ENCODE peak calls at places on chromosomes 11 and 22, in seven cellular contexts. One of them, this sample, is unnamed.

GRCh38 chr11:65434057-65434666 is 11.6 kb downstream of the NEAT1 start:
- DNase-seq in epithelial cell of esophagus: peak; percentile 38
- DNase-seq in activated CD8-positive, alpha-beta memory T cell treated with anti-CD3 and anti-CD28 coated beads, Interleukin-2, amount 50 U/mL, for 48 hours: peak; percentile 39
- DNase-seq in activated gamma-delta T cell treated with Interleukin-2 at 50 U/mL for 16 hours: no peak
- DNase-seq in left colon: no peak
- DNase-seq in astrocyte of the spinal cord: peak; percentile 32
- DNase-seq in erythroblast: peak; percentile 41
- DNase-seq in this sample: no peak

GRCh38 chr11:66956689-66957290 is 1.4 kb downstream of the PC start:
- DNase-seq in epithelial cell of esophagus: peak; percentile 78
- DNase-seq in activated CD8-positive, alpha-beta memory T cell treated with anti-CD3 and anti-CD28 coated beads, Interleukin-2, amount 50 U/mL, for 48 hours: no peak
- DNase-seq in activated gamma-delta T cell treated with Interleukin-2 at 50 U/mL for 16 hours: no peak
- DNase-seq in left colon: no peak
- DNase-seq in astrocyte of the spinal cord: peak; percentile 87
- DNase-seq in erythroblast: no peak
- DNase-seq in this sample: no peak

GRCh38 chr11:130509942-130510341 is 61.5 kb downstream of the ADAMTS15 start:
- DNase-seq in epithelial cell of esophagus: no peak
- DNase-seq in activated CD8-positive, alpha-beta memory T cell treated with anti-CD3 and anti-CD28 coated beads, Interleukin-2, amount 50 U/mL, for 48 hours: no peak
- DNase-seq in activated gamma-delta T cell treated with Interleukin-2 at 50 U/mL for 16 hours: no peak
- DNase-seq in left colon: no peak
- DNase-seq in astrocyte of the spinal cord: no peak
- DNase-seq in erythroblast: no peak
- DNase-seq in this sample: no peak

GRCh38 chr22:19988331-19988808 is 28.3 kb downstream of the ARVCF start:
- DNase-seq in epithelial cell of esophagus: no peak
- DNase-seq in activated CD8-positive, alpha-beta memory T cell treated with anti-CD3 and anti-CD28 coated beads, Interleukin-2, amount 50 U/mL, for 48 hours: no peak
- DNase-seq in activated gamma-delta T cell treated with Interleukin-2 at 50 U/mL for 16 hours: no peak
- DNase-seq in left colon: no peak
- DNase-seq in astrocyte of the spinal cord: no peak
- DNase-seq in erythroblast: no peak
- DNase-seq in this sample: no peak

GRCh38 chr11:64396079-64396591 is 37.2 kb downstream of the RPS6KA4 start:
- DNase-seq in epithelial cell of esophagus: no peak
- DNase-seq in activated CD8-positive, alpha-beta memory T cell treated with anti-CD3 and anti-CD28 coated beads, Interleukin-2, amount 50 U/mL, for 48 hours: no peak
- DNase-seq in activated gamma-delta T cell treated with Interleukin-2 at 50 U/mL for 16 hours: no peak
- DNase-seq in left colon: no peak
- DNase-seq in astrocyte of the spinal cord: no peak
- DNase-seq in erythroblast: no peak
- DNase-seq in this sample: no peak

GRCh38 chr11:134483857-134484256 is 71.8 kb upstream of the B3GAT1 start:
- DNase-seq in epithelial cell of esophagus: no peak
- DNase-seq in activated CD8-positive, alpha-beta memory T cell treated with anti-CD3 and anti-CD28 coated beads, Interleukin-2, amount 50 U/mL, for 48 hours: no peak
- DNase-seq in activated gamma-delta T cell treated with Interleukin-2 at 50 U/mL for 16 hours: no peak
- DNase-seq in left colon: no peak
- DNase-seq in astrocyte of the spinal cord: no peak
- DNase-seq in erythroblast: no peak
- DNase-seq in this sample: no peak

GRCh38 chr11:2940166-2940929 is 11.1 kb upstream of the PHLDA2 start:
- DNase-seq in epithelial cell of esophagus: peak; percentile 41
- DNase-seq in activated CD8-positive, alpha-beta memory T cell treated with anti-CD3 and anti-CD28 coated beads, Interleukin-2, amount 50 U/mL, for 48 hours: peak; percentile 71
- DNase-seq in activated gamma-delta T cell treated with Interleukin-2 at 50 U/mL for 16 hours: peak; percentile 42
- DNase-seq in left colon: peak; percentile 91
- DNase-seq in astrocyte of the spinal cord: no peak
- DNase-seq in erythroblast: peak; percentile 59
- DNase-seq in this sample: peak; percentile 76

GRCh38 chr11:17924713-17925112 is 88.1 kb downstream of the SERGEF start:
- DNase-seq in epithelial cell of esophagus: no peak
- DNase-seq in activated CD8-positive, alpha-beta memory T cell treated with anti-CD3 and anti-CD28 coated beads, Interleukin-2, amount 50 U/mL, for 48 hours: no peak
- DNase-seq in activated gamma-delta T cell treated with Interleukin-2 at 50 U/mL for 16 hours: no peak
- DNase-seq in left colon: no peak
- DNase-seq in astrocyte of the spinal cord: no peak
- DNase-seq in erythroblast: no peak
- DNase-seq in this sample: no peak

GRCh38 chr22:36757608-36758220 is 18.2 kb downstream of the IFT27 start:
- DNase-seq in epithelial cell of esophagus: peak; percentile 82
- DNase-seq in activated CD8-positive, alpha-beta memory T cell treated with anti-CD3 and anti-CD28 coated beads, Interleukin-2, amount 50 U/mL, for 48 hours: peak; percentile 88
- DNase-seq in activated gamma-delta T cell treated with Interleukin-2 at 50 U/mL for 16 hours: peak; percentile 72
- DNase-seq in left colon: peak; percentile 78
- DNase-seq in astrocyte of the spinal cord: peak; percentile 66
- DNase-seq in erythroblast: peak; percentile 77
- DNase-seq in this sample: peak; percentile 54

GRCh38 chr11:9525116-9525515 is 48.4 kb upstream of the WEE1 start:
- DNase-seq in epithelial cell of esophagus: no peak
- DNase-seq in activated CD8-positive, alpha-beta memory T cell treated with anti-CD3 and anti-CD28 coated beads, Interleukin-2, amount 50 U/mL, for 48 hours: no peak
- DNase-seq in activated gamma-delta T cell treated with Interleukin-2 at 50 U/mL for 16 hours: no peak
- DNase-seq in left colon: no peak
- DNase-seq in astrocyte of the spinal cord: no peak
- DNase-seq in erythroblast: no peak
- DNase-seq in this sample: no peak

GRCh38 chr22:50010676-50011446 is 1.7 kb downstream of the IL17REL start:
- DNase-seq in epithelial cell of esophagus: no peak
- DNase-seq in activated CD8-positive, alpha-beta memory T cell treated with anti-CD3 and anti-CD28 coated beads, Interleukin-2, amount 50 U/mL, for 48 hours: peak; percentile 62
- DNase-seq in activated gamma-delta T cell treated with Interleukin-2 at 50 U/mL for 16 hours: peak; percentile 50
- DNase-seq in left colon: no peak
- DNase-seq in astrocyte of the spinal cord: no peak
- DNase-seq in erythroblast: no peak
- DNase-seq in this sample: no peak

GRCh38 chr22:44676441-44677298 is 25.3 kb upstream of the PRR5 start:
- DNase-seq in epithelial cell of esophagus: peak; percentile 14
- DNase-seq in activated CD8-positive, alpha-beta memory T cell treated with anti-CD3 and anti-CD28 coated beads, Interleukin-2, amount 50 U/mL, for 48 hours: no peak
- DNase-seq in activated gamma-delta T cell treated with Interleukin-2 at 50 U/mL for 16 hours: no peak
- DNase-seq in left colon: peak; percentile 84
- DNase-seq in astrocyte of the spinal cord: no peak
- DNase-seq in erythroblast: peak; percentile 99
- DNase-seq in this sample: peak; percentile 69

GRCh38 chr22:27238935-27239510 is 562.5 kb downstream of the MN1 start:
- DNase-seq in epithelial cell of esophagus: peak; percentile 95
- DNase-seq in activated CD8-positive, alpha-beta memory T cell treated with anti-CD3 and anti-CD28 coated beads, Interleukin-2, amount 50 U/mL, for 48 hours: no peak
- DNase-seq in activated gamma-delta T cell treated with Interleukin-2 at 50 U/mL for 16 hours: no peak
- DNase-seq in left colon: no peak
- DNase-seq in astrocyte of the spinal cord: peak; percentile 97
- DNase-seq in erythroblast: no peak
- DNase-seq in this sample: peak; percentile 2

GRCh38 chr11:67583319-67584204 is at the start of gene GSTP1:
- DNase-seq in epithelial cell of esophagus: peak; percentile 87
- DNase-seq in activated CD8-positive, alpha-beta memory T cell treated with anti-CD3 and anti-CD28 coated beads, Interleukin-2, amount 50 U/mL, for 48 hours: peak; percentile 93
- DNase-seq in activated gamma-delta T cell treated with Interleukin-2 at 50 U/mL for 16 hours: peak; percentile 77
- DNase-seq in left colon: peak; percentile 92
- DNase-seq in astrocyte of the spinal cord: peak; percentile 91
- DNase-seq in erythroblast: peak; percentile 94
- DNase-seq in this sample: peak; percentile 93

GRCh38 chr22:22047776-22048175 is 65.2 kb upstream of the TOP3B start:
- DNase-seq in epithelial cell of esophagus: no peak
- DNase-seq in activated CD8-positive, alpha-beta memory T cell treated with anti-CD3 and anti-CD28 coated beads, Interleukin-2, amount 50 U/mL, for 48 hours: no peak
- DNase-seq in activated gamma-delta T cell treated with Interleukin-2 at 50 U/mL for 16 hours: no peak
- DNase-seq in left colon: no peak
- DNase-seq in astrocyte of the spinal cord: no peak
- DNase-seq in erythroblast: no peak
- DNase-seq in this sample: no peak

GRCh38 chr11:9972917-9973504 is 309.1 kb downstream of the SWAP70 start:
- DNase-seq in epithelial cell of esophagus: peak; percentile 55
- DNase-seq in activated CD8-positive, alpha-beta memory T cell treated with anti-CD3 and anti-CD28 coated beads, Interleukin-2, amount 50 U/mL, for 48 hours: no peak
- DNase-seq in activated gamma-delta T cell treated with Interleukin-2 at 50 U/mL for 16 hours: no peak
- DNase-seq in left colon: no peak
- DNase-seq in astrocyte of the spinal cord: peak; percentile 74
- DNase-seq in erythroblast: peak; percentile 49
- DNase-seq in this sample: peak; percentile 25

GRCh38 chr22:21726650-21727049 is 8.9 kb downstream of the YPEL1 start:
- DNase-seq in epithelial cell of esophagus: peak; percentile 52
- DNase-seq in activated CD8-positive, alpha-beta memory T cell treated with anti-CD3 and anti-CD28 coated beads, Interleukin-2, amount 50 U/mL, for 48 hours: peak; percentile 62
- DNase-seq in activated gamma-delta T cell treated with Interleukin-2 at 50 U/mL for 16 hours: peak; percentile 50
- DNase-seq in left colon: no peak
- DNase-seq in astrocyte of the spinal cord: no peak
- DNase-seq in erythroblast: peak; percentile 17
- DNase-seq in this sample: no peak

GRCh38 chr11:69524991-69525411 is 43.5 kb downstream of the LINC01488 start:
- DNase-seq in epithelial cell of esophagus: no peak
- DNase-seq in activated CD8-positive, alpha-beta memory T cell treated with anti-CD3 and anti-CD28 coated beads, Interleukin-2, amount 50 U/mL, for 48 hours: no peak
- DNase-seq in activated gamma-delta T cell treated with Interleukin-2 at 50 U/mL for 16 hours: no peak
- DNase-seq in left colon: no peak
- DNase-seq in astrocyte of the spinal cord: no peak
- DNase-seq in erythroblast: no peak
- DNase-seq in this sample: no peak

GRCh38 chr11:128552783-128553661 is 34.3 kb downstream of the ETS1 start:
- DNase-seq in epithelial cell of esophagus: peak; percentile 96
- DNase-seq in activated CD8-positive, alpha-beta memory T cell treated with anti-CD3 and anti-CD28 coated beads, Interleukin-2, amount 50 U/mL, for 48 hours: no peak
- DNase-seq in activated gamma-delta T cell treated with Interleukin-2 at 50 U/mL for 16 hours: no peak
- DNase-seq in left colon: no peak
- DNase-seq in astrocyte of the spinal cord: peak; percentile 21
- DNase-seq in erythroblast: no peak
- DNase-seq in this sample: no peak

GRCh38 chr11:63866211-63866610 is 27.3 kb downstream of the MARK2 start:
- DNase-seq in epithelial cell of esophagus: peak; percentile 63
- DNase-seq in activated CD8-positive, alpha-beta memory T cell treated with anti-CD3 and anti-CD28 coated beads, Interleukin-2, amount 50 U/mL, for 48 hours: peak; percentile 77
- DNase-seq in activated gamma-delta T cell treated with Interleukin-2 at 50 U/mL for 16 hours: peak; percentile 74
- DNase-seq in left colon: peak; percentile 80
- DNase-seq in astrocyte of the spinal cord: peak; percentile 54
- DNase-seq in erythroblast: peak; percentile 63
- DNase-seq in this sample: no peak

GRCh38 chr11:9396752-9397151 is 12.3 kb downstream of the IPO7 start:
- DNase-seq in epithelial cell of esophagus: no peak
- DNase-seq in activated CD8-positive, alpha-beta memory T cell treated with anti-CD3 and anti-CD28 coated beads, Interleukin-2, amount 50 U/mL, for 48 hours: no peak
- DNase-seq in activated gamma-delta T cell treated with Interleukin-2 at 50 U/mL for 16 hours: no peak
- DNase-seq in left colon: no peak
- DNase-seq in astrocyte of the spinal cord: no peak
- DNase-seq in erythroblast: no peak
- DNase-seq in this sample: no peak

This sample was measured in LoVo.